ENCODE peak calls at places on chromosomes 7 and 10, in nine cellular contexts. X is cardiac muscle cell, P is sigmoid colon, R is AG09319, N is breast epithelium, Y is lower leg skin, I is Calu3, W is type B pancreatic cell, T is SK-N-SH. H is an unnamed sample.
A peak's percentile ranks its signal among the peaks of the same experiment; 100 is the strongest.

GRCh38 chr10:113056468-113057021 is 106.5 kb downstream of the TCF7L2 start:
- DNase-seq in T (no peak), Y (no peak), W (no peak), X (peak; percentile 86), I (no peak), R (peak; percentile 19), P (no peak), N (no peak), H (no peak)

GRCh38 chr7:7181519-7182155 is 707 bp upstream of the C1GALT1 start:
- DNase-seq in P (peak; percentile 66), T (peak; percentile 55), X (peak; percentile 45), I (peak; percentile 65), N (no peak), Y (peak; percentile 28), W (no peak), R (no peak), H (no peak)

GRCh38 chr7:32217841-32218467 is 147.7 kb upstream of the PDE1C start:
- DNase-seq in N (no peak), Y (no peak), T (no peak), R (no peak), W (no peak), P (no peak), X (no peak), I (no peak), H (peak; percentile 32)

GRCh38 chr7:77765906-77766800 is 32.1 kb downstream of the TMEM60 start:
- DNase-seq in X (peak; percentile 56), N (no peak), W (no peak), R (no peak), Y (no peak), I (no peak), T (no peak), P (no peak), H (no peak)

GRCh38 chr7:80830000-80830399 is 88.9 kb downstream of the SEMA3C start:
- DNase-seq in Y (no peak), X (no peak), I (no peak), R (no peak), P (no peak), T (no peak), W (no peak), N (no peak), H (no peak)

GRCh38 chr10:17227367-17228080 is 517 bp upstream of the VIM start:
- DNase-seq in I (no peak), X (no peak), N (no peak), P (no peak), W (no peak), Y (no peak), R (no peak), T (peak; percentile 50), H (no peak)

GRCh38 chr10:6035101-6035834 is 26.9 kb downstream of the IL2RA start:
- DNase-seq in T (no peak), W (peak; percentile 53), P (peak; percentile 46), Y (no peak), I (no peak), N (no peak), X (no peak), R (no peak), H (peak; percentile 80)

GRCh38 chr7:74514131-74514591 is 60.5 kb downstream of the GTF2IRD1 start:
- DNase-seq in N (no peak), W (no peak), I (no peak), P (peak; percentile 74), X (no peak), R (no peak), Y (no peak), T (peak; percentile 68), H (no peak)

GRCh38 chr7:31663072-31663471 is 23.9 kb upstream of the PPP1R17 start:
- DNase-seq in Y (no peak), R (no peak), W (no peak), P (no peak), I (no peak), X (no peak), T (no peak), N (no peak), H (no peak)

GRCh38 chr7:157158400-157158799 is 19.7 kb downstream of the UBE3C start:
- DNase-seq in W (no peak), Y (no peak), P (no peak), T (no peak), R (no peak), X (no peak), N (no peak), I (no peak), H (no peak)

GRCh38 chr10:59435707-59436106 is 73.4 kb upstream of the FAM13C start:
- DNase-seq in N (no peak), T (no peak), I (no peak), Y (no peak), R (no peak), X (peak; percentile 3), W (no peak), P (no peak), H (no peak)

GRCh38 chr7:47232751-47233412 is 349.0 kb downstream of the TNS3 start:
- DNase-seq in W (no peak), X (peak; percentile 21), N (no peak), T (no peak), R (no peak), I (no peak), Y (no peak), P (no peak), H (no peak)

GRCh38 chr10:74011762-74012161 is 13.8 kb downstream of the VCL start:
- DNase-seq in Y (peak; percentile 57), X (peak; percentile 94), I (peak; percentile 30), W (no peak), R (peak; percentile 80), N (no peak), T (no peak), P (no peak), H (no peak)

GRCh38 chr7:38375453-38375852 is 102.0 kb upstream of the TARP start:
- DNase-seq in I (no peak), R (no peak), X (no peak), Y (no peak), N (no peak), P (no peak), W (no peak), T (no peak), H (no peak)

GRCh38 chr10:11528286-11528685 is 83.2 kb downstream of the USP6NL start:
- DNase-seq in W (no peak), R (no peak), N (no peak), Y (no peak), T (no peak), I (no peak), X (no peak), P (no peak), H (no peak)

GRCh38 chr7:2759736-2760097 is 71.7 kb downstream of the AMZ1 start:
- DNase-seq in X (no peak), Y (no peak), W (no peak), N (no peak), I (no peak), T (no peak), R (no peak), P (no peak), H (no peak)

GRCh38 chr10:19245889-19246841 is 197.6 kb downstream of the MALRD1 start:
- DNase-seq in Y (no peak), I (no peak), R (no peak), T (peak; percentile 42), N (no peak), P (no peak), X (no peak), W (no peak), H (no peak)

DNA sequence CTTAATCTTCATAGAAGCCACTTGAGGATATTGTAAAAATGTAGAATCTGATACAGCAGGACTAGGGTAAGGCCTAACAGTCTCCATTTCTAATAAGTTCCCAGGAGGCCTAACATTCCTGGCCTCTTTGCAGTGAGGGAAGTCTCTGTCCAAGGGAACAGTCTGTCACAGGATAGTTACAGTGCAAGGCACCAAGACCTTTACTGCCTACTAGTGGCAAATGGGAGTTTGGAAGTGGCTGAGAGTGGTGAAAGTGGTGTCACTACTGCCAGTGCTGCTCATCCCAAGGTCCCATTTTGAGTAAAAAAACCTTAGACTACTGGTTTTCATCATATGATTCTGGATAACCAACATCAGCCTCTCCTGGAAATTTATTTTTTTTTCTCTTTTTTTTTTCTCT is 619.5 kb upstream of the SEMA3D start:
- DNase-seq in X (no peak), R (no peak), T (no peak), W (no peak), Y (no peak), I (no peak), N (no peak), P (no peak), H (no peak)
- TF ChIP-seq CTCF in X (no peak), R (no peak), T (peak; percentile 29), W (no peak), Y (no peak), I (no peak), N (no peak), P (no peak), H (peak; percentile 11)

GRCh38 chr10:96130326-96130758 is 245 bp downstream of the ZNF518A start:
- DNase-seq in I (peak; percentile 77), N (peak; percentile 53), Y (peak; percentile 15), W (peak; percentile 86), X (peak; percentile 88), P (peak; percentile 78), R (peak; percentile 56), T (peak; percentile 89), H (peak; percentile 91)
- TF ChIP-seq CTCF in I (no peak), N (no peak), Y (no peak), W (no peak), X (no peak), P (no peak), R (no peak), T (no peak), H (no peak)

GRCh38 chr10:79142522-79143309 is 74.0 kb downstream of the ZMIZ1 start:
- DNase-seq in X (no peak), W (no peak), T (no peak), Y (no peak), R (no peak), N (no peak), I (no peak), P (no peak), H (no peak)
- TF ChIP-seq CTCF in X (no peak), W (no peak), T (peak; percentile 18), Y (no peak), R (no peak), N (no peak), I (no peak), P (no peak), H (no peak)

GRCh38 chr10:7561216-7561893 is 105.4 kb downstream of the ITIH5 start:
- DNase-seq in T (no peak), N (no peak), X (peak; percentile 78), W (no peak), P (peak; percentile 89), Y (no peak), R (no peak), I (no peak), H (no peak)
- TF ChIP-seq CTCF in T (no peak), N (no peak), X (no peak), W (no peak), P (no peak), Y (no peak), R (no peak), I (no peak), H (no peak)

H was measured in osteocyte.